ENCODE peak calls at places on chromosomes 12 and 14, in eight cellular contexts. X is esophagus squamous epithelium, G is heart left ventricle, J is thyroid gland, L is aorta, M is trophoblast cell, B is thoracic aorta, S is GM23248. Y is an unnamed sample. For H3K4me1 and H3K36me3, the result is how much of the 10 kb centered on the place peaks cover.

GRCh38 chr14:69990319-69990718 is 111.1 kb downstream of the SMOC1 start:
- DNase-seq in B (no peak), S (no peak), J (no peak), X (no peak), L (no peak), G (no peak), M (no peak), Y (no peak)

GRCh38 chr14:60590907-60591510 is 58.3 kb downstream of the SIX1 start:
- DNase-seq in B (no peak), X (no peak), L (no peak), J (no peak), G (no peak), M (no peak), S (peak), Y (no peak)

GRCh38 chr14:105448706-105449111 is 25.9 kb upstream of the CRIP2 start:
- DNase-seq in G (peak), S (peak), L (peak), B (no peak), M (peak), J (peak), X (no peak), Y (peak)

GRCh38 chr12:19244312-19244711 is 114.8 kb downstream of the PLEKHA5 start:
- DNase-seq in L (no peak), M (no peak), G (no peak), J (no peak), B (no peak), S (peak), X (no peak), Y (no peak)

GRCh38 chr12:80636832-80637231 is 70.6 kb upstream of the MYF6 start:
- DNase-seq in X (no peak), J (no peak), L (no peak), M (no peak), S (peak), B (no peak), G (no peak), Y (no peak)

GRCh38 chr14:60758875-60759274 is 24.3 kb downstream of the MNAT1 start:
- DNase-seq in B (no peak), S (no peak), X (no peak), M (no peak), J (no peak), L (no peak), G (no peak), Y (no peak)

GRCh38 chr12:122138181-122138580 is 35.8 kb downstream of the IL31 start:
- DNase-seq in B (no peak), S (no peak), J (peak), G (no peak), M (no peak), X (no peak), L (no peak), Y (no peak)

GRCh38 chr14:42806909-42807315 is 1200.2 kb downstream of the LRFN5 start:
- DNase-seq in B (no peak), S (peak), L (no peak), X (no peak), M (no peak), G (no peak), J (no peak), Y (no peak)

GRCh38 chr12:100986595-100987547 is 192.3 kb downstream of the ANO4 start:
- DNase-seq in B (no peak), J (no peak), G (no peak), L (no peak), X (no peak), M (no peak), S (peak), Y (no peak)

GRCh38 chr12:22230280-22230794 is 104.2 kb downstream of the ST8SIA1 start:
- DNase-seq in L (no peak), B (no peak), M (no peak), J (no peak), S (peak), X (no peak), G (no peak), Y (no peak)

GRCh38 chr12:64670039-64670438 is 59.7 kb downstream of the RASSF3 start:
- DNase-seq in B (no peak), J (no peak), X (no peak), L (no peak), G (no peak), S (no peak), M (no peak), Y (no peak)

GRCh38 chr14:41022932-41023331 is 583.7 kb upstream of the LRFN5 start:
- DNase-seq in B (no peak), S (no peak), G (no peak), L (no peak), J (no peak), M (peak), X (no peak), Y (no peak)

GRCh38 chr12:68131867-68132414 is 27.6 kb downstream of the IFNG start:
- DNase-seq in G (no peak), J (no peak), B (no peak), X (no peak), S (no peak), M (no peak), L (no peak), Y (no peak)

GRCh38 chr12:70383484-70383883 is 17.4 kb downstream of the KCNMB4 start:
- DNase-seq in B (no peak), S (no peak), L (no peak), X (no peak), G (no peak), M (peak), J (no peak), Y (no peak)

DNA sequence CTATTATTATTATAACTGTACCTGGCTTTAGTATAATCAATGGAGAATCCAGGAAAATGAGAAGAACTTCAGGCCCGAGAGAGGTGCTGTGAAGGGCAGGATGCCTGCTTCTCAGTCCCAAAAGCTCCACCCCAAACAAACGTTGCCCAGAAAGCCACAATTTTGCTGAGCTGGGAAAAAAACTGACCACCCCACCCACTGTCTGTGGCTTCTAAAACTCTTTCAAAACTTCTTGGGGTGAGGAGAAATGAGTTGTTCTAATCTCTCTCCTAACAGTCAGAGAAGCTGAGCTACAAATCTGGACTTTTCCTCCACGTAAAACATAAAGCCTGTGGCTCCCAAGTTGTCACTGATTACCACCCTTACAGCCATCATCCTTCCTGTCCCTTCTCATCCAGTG is 13.4 kb downstream of the VDR start:
- DNase-seq in M (no peak), X (no peak), L (no peak), G (no peak), S (peak), J (no peak), B (no peak), Y (no peak)
- H3K4me1 ChIP-seq in M (under half), X (under half), L (under half), G (under half), S (under half), J (under half), B (under half), Y (under half)

DNA sequence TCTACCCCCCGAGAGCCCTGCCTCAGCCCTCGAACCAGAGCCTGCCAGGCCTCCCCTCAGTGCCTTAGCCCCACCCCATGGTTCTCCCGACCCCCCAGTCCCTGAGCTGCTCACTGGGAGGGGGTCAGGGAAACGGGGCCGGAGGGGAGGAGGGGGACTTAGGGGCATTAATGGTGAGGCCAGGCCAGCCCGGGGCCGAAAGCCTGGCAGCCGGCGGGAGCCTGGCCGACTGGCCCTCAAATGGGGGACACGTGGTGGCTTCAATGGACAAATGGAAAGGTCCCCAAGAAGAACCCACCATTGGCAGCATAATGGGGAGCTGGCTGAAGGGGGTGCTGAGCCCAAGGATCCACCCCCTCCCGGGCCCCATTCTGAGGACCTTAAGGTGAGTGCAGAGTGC is 5.6 kb downstream of the MBD6 start:
- DNase-seq in M (no peak), L (no peak), G (no peak), J (no peak), X (no peak), B (no peak), S (no peak), Y (no peak)
- H3K36me3 ChIP-seq in M (half or more), L (under half), G (half or more), J (half or more), X (half or more), B (half or more), S (half or more), Y (half or more)

GRCh38 chr12:54258286-54258685 is 21.6 kb downstream of the CBX5 start:
- DNase-seq in S (peak), J (no peak), G (no peak), L (no peak), X (no peak), B (no peak), M (no peak), Y (no peak)
- H3K4me3 ChIP-seq in S (peak), J (no peak), G (no peak), L (no peak), X (no peak), B (peak), M (no peak), Y (no peak)

GRCh38 chr12:95513599-95513998 is 37.7 kb downstream of the USP44 start:
- DNase-seq in B (no peak), J (no peak), S (no peak), X (no peak), L (no peak), M (no peak), G (no peak), Y (no peak)
- H3K4me1 ChIP-seq in B (under half), J (under half), S (under half), X (under half), L (under half), M (under half), G (under half), Y (under half)

GRCh38 chr12:11794311-11794710 is 144.8 kb downstream of the ETV6 start:
- DNase-seq in X (no peak), S (no peak), L (no peak), G (no peak), B (no peak), M (no peak), J (peak), Y (no peak)

GRCh38 chr12:11793896-11794295 is 144.4 kb downstream of the ETV6 start:
- DNase-seq in M (no peak), G (no peak), J (no peak), L (peak), X (no peak), B (no peak), S (no peak), Y (no peak)

GRCh38 chr12:11795910-11796459 is 146.5 kb downstream of the ETV6 start:
- DNase-seq in B (no peak), J (no peak), G (no peak), L (no peak), X (no peak), S (peak), M (peak), Y (no peak)

GRCh38 chr12:11795192-11795909 is 145.9 kb downstream of the ETV6 start:
- DNase-seq in S (peak), G (no peak), B (no peak), J (no peak), X (no peak), L (no peak), M (no peak), Y (no peak)

GRCh38 chr12:11794751-11795150 is 145.3 kb downstream of the ETV6 start:
- DNase-seq in L (no peak), J (no peak), X (no peak), G (no peak), B (no peak), M (no peak), S (no peak), Y (no peak)
- H3K36me3 ChIP-seq in L (under half), J (under half), X (under half), G (under half), B (under half), M (under half), S (under half), Y (under half)

GRCh38 chr12:93805736-93806141 is 128.6 kb downstream of the CRADD start:
- DNase-seq in G (no peak), X (no peak), B (no peak), L (no peak), S (no peak), M (no peak), J (no peak), Y (no peak)

GRCh38 chr12:93802698-93803097 is 125.5 kb downstream of the CRADD start:
- DNase-seq in M (no peak), S (peak), G (no peak), B (no peak), L (no peak), J (no peak), X (no peak), Y (no peak)

GRCh38 chr12:93804392-93805179 is 127.4 kb downstream of the CRADD start:
- DNase-seq in L (no peak), S (peak), G (no peak), J (no peak), B (no peak), M (no peak), X (no peak), Y (no peak)

GRCh38 chr12:93802293-93802692 is 125.1 kb downstream of the CRADD start:
- DNase-seq in X (no peak), B (no peak), L (no peak), G (no peak), M (no peak), S (no peak), J (no peak), Y (no peak)

GRCh38 chr12:93803408-93803807 is 126.2 kb downstream of the CRADD start:
- DNase-seq in J (peak), M (no peak), S (peak), B (no peak), L (no peak), G (no peak), X (no peak), Y (no peak)
- H3K4me3 ChIP-seq in J (no peak), M (no peak), S (peak), B (peak), L (no peak), G (no peak), X (no peak), Y (no peak)